ENCODE peak calls at places on chromosomes 5 and 9, in five cellular contexts. N is NCI-H1694 treated with DMSO at 0.1 percent for 48 hours, V is epithelial cell of esophagus, W is A172, I is neural crest cell. G is an unnamed sample.

GRCh38 chr9:82404484-82405280 is 416.1 kb downstream of the SPATA31D1 start:
- DNase-seq in N (no peak), V (no peak), W (peak), I (no peak), G (no peak)

GRCh38 chr5:66675369-66675768 is 79.2 kb downstream of the MAST4 start:
- DNase-seq in N (no peak), V (peak), W (no peak), I (no peak), G (no peak)

GRCh38 chr5:89008291-89008690 is 125.3 kb upstream of the MEF2C start:
- DNase-seq in N (no peak), V (no peak), W (no peak), I (no peak), G (no peak)

GRCh38 chr9:91896513-91897121 is 53.4 kb downstream of the ROR2 start:
- DNase-seq in N (peak), V (no peak), W (no peak), I (no peak), G (no peak)

GRCh38 chr5:2129581-2130272 is 247.0 kb upstream of the IRX4 start:
- DNase-seq in N (no peak), V (no peak), W (no peak), I (no peak), G (no peak)

GRCh38 chr9:37410969-37411785 is 11.3 kb upstream of the GRHPR start:
- DNase-seq in N (no peak), V (no peak), W (no peak), I (no peak), G (no peak)

GRCh38 chr5:158140120-158140778 is 281.3 kb upstream of the CLINT1 start:
- DNase-seq in N (no peak), V (no peak), W (peak), I (no peak), G (no peak)

GRCh38 chr9:122205176-122205575 is 23.6 kb downstream of the LHX6 start:
- DNase-seq in N (no peak), V (no peak), W (no peak), I (no peak), G (no peak)

GRCh38 chr5:154472871-154473580 is 5.0 kb downstream of the HAND1 start:
- DNase-seq in N (no peak), V (no peak), W (no peak), I (no peak), G (no peak)

GRCh38 chr5:93163010-93163663 is 417.9 kb downstream of the NR2F1-AS1 start:
- DNase-seq in N (no peak), V (peak), W (peak), I (no peak), G (no peak)

GRCh38 chr5:23820764-23821471 is 313.5 kb downstream of the PRDM9 start:
- DNase-seq in N (peak), V (peak), W (peak), I (no peak), G (no peak)

GRCh38 chr5:143644751-143645150 is 167.2 kb upstream of the HMHB1 start:
- DNase-seq in N (no peak), V (no peak), W (no peak), I (no peak), G (no peak)

GRCh38 chr5:14775857-14776256 is 95.7 kb downstream of the ANKH start:
- DNase-seq in N (no peak), V (peak), W (peak), I (no peak), G (no peak)

GRCh38 chr9:134335490-134336173 is 9.4 kb downstream of the RXRA start:
- DNase-seq in N (no peak), V (no peak), W (no peak), I (no peak), G (no peak)

GRCh38 chr5:131019601-131020315 is 145.3 kb downstream of the HINT1 start:
- DNase-seq in N (no peak), V (peak), W (no peak), I (no peak), G (no peak)

GRCh38 chr5:73443725-73444498 is 4.7 kb downstream of the FOXD1 start:
- DNase-seq in N (no peak), V (no peak), W (no peak), I (peak), G (no peak)